ENCODE peak calls at places on chromosomes 13 and 19, in seven cellular contexts. S is activated T-cell treated with anti-CD3 and anti-CD28 coated beads for 4 hours; E is NCI-H526; J is smooth muscle cell of the brain vasculature; V is stimulated activated CD4-positive, alpha-beta T cell treated with anti-CD3 and anti-CD28 coated beads, Interleukin-2, amount 100 ng/mL, for 24 hours; Z is thyroid gland; O is stimulated activated CD8-positive, alpha-beta memory T cell treated with anti-CD3 and anti-CD28 coated beads, Interleukin-2, amount 100 ng/mL, for 1 hour. K is an unnamed sample.

GRCh38 chr13:110916671-110917142 is 1.8 kb upstream of the ANKRD10 start:
- DNase-seq in S (no peak), E (no peak), J (no peak), V (no peak), Z (no peak), O (no peak), K (peak)

GRCh38 chr13:84902243-84902642 is 897.0 kb downstream of the SLITRK6 start:
- DNase-seq in S (no peak), E (no peak), J (no peak), V (no peak), Z (no peak), O (no peak), K (no peak)

GRCh38 chr13:41955605-41956004 is 5.3 kb downstream of the VWA8 start:
- DNase-seq in S (no peak), E (no peak), J (no peak), V (no peak), Z (no peak), O (no peak), K (no peak)

GRCh38 chr13:68551701-68552522 is 1321.8 kb upstream of the PCDH9 start:
- DNase-seq in S (no peak), E (no peak), J (no peak), V (no peak), Z (no peak), O (no peak), K (no peak)

GRCh38 chr19:39943586-39943985 is 9.2 kb upstream of the FCGBP start:
- DNase-seq in S (no peak), E (no peak), J (no peak), V (no peak), Z (no peak), O (no peak), K (no peak)

GRCh38 chr19:32224371-32225244 is 120.8 kb upstream of the ZNF507 start:
- DNase-seq in S (peak), E (no peak), J (no peak), V (peak), Z (peak), O (peak), K (peak)

GRCh38 chr19:6743714-6744380 is 4.4 kb downstream of the TRIP10 start:
- DNase-seq in S (no peak), E (no peak), J (no peak), V (no peak), Z (no peak), O (no peak), K (peak)

GRCh38 chr13:100159584-100159983 is 70.7 kb downstream of the PCCA start:
- DNase-seq in S (no peak), E (no peak), J (no peak), V (no peak), Z (no peak), O (no peak), K (no peak)

GRCh38 chr13:101514695-101515275 is 62.3 kb downstream of the ITGBL1 start:
- DNase-seq in S (no peak), E (peak), J (peak), V (no peak), Z (peak), O (no peak), K (peak)

GRCh38 chr19:28880735-28881401 is 332.1 kb downstream of the UQCRFS1 start:
- DNase-seq in S (no peak), E (no peak), J (no peak), V (no peak), Z (no peak), O (no peak), K (no peak)

GRCh38 chr13:109381546-109382180 is 404.7 kb downstream of the IRS2 start:
- DNase-seq in S (no peak), E (no peak), J (no peak), V (no peak), Z (no peak), O (no peak), K (peak)

GRCh38 chr19:12984143-12984627 is 11.1 kb upstream of the NFIX start:
- DNase-seq in S (no peak), E (no peak), J (no peak), V (no peak), Z (no peak), O (no peak), K (no peak)

GRCh38 chr19:39382991-39383828 is 7.7 kb downstream of the PAF1 start:
- DNase-seq in S (no peak), E (no peak), J (no peak), V (no peak), Z (no peak), O (no peak), K (no peak)

GRCh38 chr19:8304841-8305621 is 3.1 kb downstream of the CD320 start:
- DNase-seq in S (no peak), E (no peak), J (no peak), V (peak), Z (no peak), O (no peak), K (no peak)

GRCh38 chr19:27718262-27718661 is 1494.7 kb downstream of the UQCRFS1 start:
- DNase-seq in S (no peak), E (peak), J (no peak), V (no peak), Z (no peak), O (no peak), K (no peak)

GRCh38 chr13:76053181-76053580 is 417.1 kb downstream of the LMO7 start:
- DNase-seq in S (no peak), E (no peak), J (no peak), V (no peak), Z (no peak), O (no peak), K (no peak)

GRCh38 chr19:35736913-35737886 is 5.1 kb downstream of the IGFLR1 start:
- DNase-seq in S (no peak), E (no peak), J (no peak), V (no peak), Z (no peak), O (no peak), K (no peak)

GRCh38 chr19:2246801-2247361 is 2.2 kb upstream of the AMH start:
- DNase-seq in S (no peak), E (no peak), J (no peak), V (no peak), Z (no peak), O (no peak), K (peak)

GRCh38 chr13:111467111-111467890 is 146.9 kb downstream of the TEX29 start:
- DNase-seq in S (no peak), E (no peak), J (no peak), V (no peak), Z (no peak), O (no peak), K (no peak)

GRCh38 chr13:113087923-113088690 is 17.5 kb upstream of the F7 start:
- DNase-seq in S (no peak), E (no peak), J (no peak), V (no peak), Z (no peak), O (no peak), K (no peak)

GRCh38 chr19:45396389-45397260 is 8.2 kb downstream of the PPP1R13L start:
- DNase-seq in S (no peak), E (no peak), J (no peak), V (no peak), Z (no peak), O (no peak), K (no peak)

GRCh38 chr13:79392882-79393563 is 13.0 kb downstream of the RBM26 start:
- DNase-seq in S (no peak), E (no peak), J (no peak), V (no peak), Z (no peak), O (no peak), K (no peak)

GRCh38 chr19:54644056-54644455 is 13.8 kb downstream of the LILRB1 start:
- DNase-seq in S (no peak), E (no peak), J (no peak), V (no peak), Z (peak), O (no peak), K (no peak)

GRCh38 chr13:34842466-34842865 is 99.6 kb upstream of the NBEA start:
- DNase-seq in S (no peak), E (no peak), J (no peak), V (no peak), Z (no peak), O (no peak), K (no peak)

GRCh38 chr13:38483623-38484022 is 134.0 kb downstream of the UFM1 start:
- DNase-seq in S (no peak), E (no peak), J (no peak), V (no peak), Z (no peak), O (no peak), K (no peak)

GRCh38 chr13:35470671-35471465 is 5.6 kb downstream of the MAB21L1 start:
- DNase-seq in S (no peak), E (no peak), J (no peak), V (no peak), Z (no peak), O (no peak), K (peak)

GRCh38 chr19:12665646-12666304 is 767 bp downstream of the MAN2B1 start:
- DNase-seq in S (no peak), E (no peak), J (no peak), V (peak), Z (no peak), O (no peak), K (no peak)

GRCh38 chr19:38183227-38183914 is 40.7 kb downstream of the DPF1 start:
- DNase-seq in S (no peak), E (no peak), J (no peak), V (peak), Z (no peak), O (no peak), K (no peak)

K was measured in fibroblast of gingiva.